ENCODE peak calls at places on chromosome 14, in four cellular contexts. One of them, this sample, is unnamed.

GRCh38 chr14:34063042-34063441 is 112.2 kb upstream of the EGLN3 start:
- DNase-seq in fibroblast of pulmonary artery: no peak
- DNase-seq in neural crest cell: no peak
- DNase-seq in A549: no peak
- DNase-seq in this sample: no peak

GRCh38 chr14:97687944-97688625 is 890.9 kb downstream of the VRK1 start:
- DNase-seq in fibroblast of pulmonary artery: no peak
- DNase-seq in neural crest cell: no peak
- DNase-seq in A549: no peak
- DNase-seq in this sample: no peak

GRCh38 chr14:52265248-52265647 is 2.2 kb upstream of the PTGDR start:
- DNase-seq in fibroblast of pulmonary artery: no peak
- DNase-seq in neural crest cell: no peak
- DNase-seq in A549: no peak
- DNase-seq in this sample: no peak

GRCh38 chr14:75158843-75159614 is 17.4 kb downstream of the TMED10 start:
- DNase-seq in fibroblast of pulmonary artery: no peak
- DNase-seq in neural crest cell: no peak
- DNase-seq in A549: no peak
- DNase-seq in this sample: no peak

GRCh38 chr14:69997849-69998248 is 118.6 kb downstream of the SMOC1 start:
- DNase-seq in fibroblast of pulmonary artery: peak
- DNase-seq in neural crest cell: no peak
- DNase-seq in A549: peak
- DNase-seq in this sample: no peak

GRCh38 chr14:51823706-51824105 is 36.7 kb upstream of the GNG2 start:
- DNase-seq in fibroblast of pulmonary artery: no peak
- DNase-seq in neural crest cell: no peak
- DNase-seq in A549: no peak
- DNase-seq in this sample: no peak

GRCh38 chr14:29810657-29811056 is 117.0 kb downstream of the PRKD1 start:
- DNase-seq in fibroblast of pulmonary artery: peak
- DNase-seq in neural crest cell: no peak
- DNase-seq in A549: no peak
- DNase-seq in this sample: no peak

GRCh38 chr14:92404938-92405337 is 82.0 kb downstream of the SLC24A4 start:
- DNase-seq in fibroblast of pulmonary artery: no peak
- DNase-seq in neural crest cell: no peak
- DNase-seq in A549: no peak
- DNase-seq in this sample: no peak

GRCh38 chr14:103894034-103894722 is 34.1 kb upstream of the TDRD9 start:
- DNase-seq in fibroblast of pulmonary artery: no peak
- DNase-seq in neural crest cell: no peak
- DNase-seq in A549: no peak
- DNase-seq in this sample: no peak

GRCh38 chr14:85093631-85094330 is 436.2 kb upstream of the FLRT2 start:
- DNase-seq in fibroblast of pulmonary artery: peak
- DNase-seq in neural crest cell: no peak
- DNase-seq in A549: no peak
- DNase-seq in this sample: no peak

GRCh38 chr14:94598816-94599655 is 13.2 kb upstream of the SERPINA3 start:
- DNase-seq in fibroblast of pulmonary artery: peak
- DNase-seq in neural crest cell: peak
- DNase-seq in A549: peak
- DNase-seq in this sample: no peak
- TF ChIP-seq CTCF in fibroblast of pulmonary artery: no peak
- TF ChIP-seq CTCF in neural crest cell: no peak
- TF ChIP-seq CTCF in A549: peak
- TF ChIP-seq CTCF in this sample: no peak

GRCh38 chr14:37122919-37123639 is 49.3 kb downstream of the SLC25A21 start:
- DNase-seq in fibroblast of pulmonary artery: peak
- DNase-seq in neural crest cell: no peak
- DNase-seq in A549: no peak
- DNase-seq in this sample: no peak

GRCh38 chr14:37118673-37119366 is 53.6 kb downstream of the SLC25A21 start:
- DNase-seq in fibroblast of pulmonary artery: no peak
- DNase-seq in neural crest cell: no peak
- DNase-seq in A549: no peak
- DNase-seq in this sample: no peak

GRCh38 chr14:37122288-37122687 is 50.1 kb downstream of the SLC25A21 start:
- DNase-seq in fibroblast of pulmonary artery: peak
- DNase-seq in neural crest cell: no peak
- DNase-seq in A549: peak
- DNase-seq in this sample: no peak

GRCh38 chr14:37129047-37129446 is 43.4 kb downstream of the SLC25A21 start:
- DNase-seq in fibroblast of pulmonary artery: no peak
- DNase-seq in neural crest cell: no peak
- DNase-seq in A549: no peak
- DNase-seq in this sample: no peak

GRCh38 chr14:37124617-37125016 is 47.8 kb downstream of the SLC25A21 start:
- DNase-seq in fibroblast of pulmonary artery: no peak
- DNase-seq in neural crest cell: no peak
- DNase-seq in A549: no peak
- DNase-seq in this sample: no peak
- TF ChIP-seq CTCF in fibroblast of pulmonary artery: no peak
- TF ChIP-seq CTCF in neural crest cell: no peak
- TF ChIP-seq CTCF in A549: peak
- TF ChIP-seq CTCF in this sample: no peak

DNA sequence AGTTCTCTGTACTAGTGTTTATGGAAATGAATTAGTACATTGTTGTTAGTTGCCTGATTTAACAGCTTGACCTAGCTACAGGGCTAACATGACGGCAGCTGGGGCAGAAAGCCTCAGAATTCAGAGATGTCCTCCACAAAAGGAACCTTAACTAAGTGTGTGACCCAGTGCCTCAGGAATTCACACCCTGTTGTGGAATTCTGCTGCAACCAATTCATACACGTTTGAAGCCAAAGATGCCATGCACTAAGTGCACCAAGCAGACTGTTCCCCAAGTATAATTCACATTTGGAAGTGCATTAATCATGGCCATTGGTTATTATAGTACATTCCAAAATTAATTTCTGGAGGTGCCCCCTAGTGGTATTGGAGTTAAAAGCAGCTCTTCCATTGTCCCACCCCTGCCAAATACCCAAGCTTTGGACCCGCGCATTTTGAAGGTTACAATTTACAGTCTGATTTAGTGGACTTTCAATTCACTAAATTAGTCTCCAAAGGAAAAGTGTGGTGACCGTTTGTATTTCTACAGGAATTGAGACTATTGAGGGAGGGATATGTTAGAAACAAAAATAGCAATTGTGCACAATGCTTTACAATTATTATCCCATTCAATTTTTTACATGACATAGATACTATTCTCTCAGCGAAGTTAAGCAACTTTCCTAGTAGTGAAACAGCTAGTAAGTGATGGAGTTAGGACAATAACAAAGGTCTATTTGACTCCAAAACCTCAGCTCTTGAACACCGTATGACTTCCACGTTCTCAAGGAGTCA is 85.9 kb downstream of the PAX9 start:
- DNase-seq in fibroblast of pulmonary artery: peak
- DNase-seq in neural crest cell: no peak
- DNase-seq in A549: peak
- DNase-seq in this sample: no peak
- TF ChIP-seq CTCF in fibroblast of pulmonary artery: peak
- TF ChIP-seq CTCF in neural crest cell: peak
- TF ChIP-seq CTCF in A549: peak
- TF ChIP-seq CTCF in this sample: peak

GRCh38 chr14:49895480-49895879 is 2.6 kb downstream of the ARF6 start:
- DNase-seq in fibroblast of pulmonary artery: no peak
- DNase-seq in neural crest cell: no peak
- DNase-seq in A549: no peak
- DNase-seq in this sample: no peak

GRCh38 chr14:49892301-49892635 is 614 bp upstream of the ARF6 start:
- DNase-seq in fibroblast of pulmonary artery: peak
- DNase-seq in neural crest cell: no peak
- DNase-seq in A549: peak
- DNase-seq in this sample: peak

GRCh38 chr14:49896956-49897355 is 4.1 kb downstream of the ARF6 start:
- DNase-seq in fibroblast of pulmonary artery: no peak
- DNase-seq in neural crest cell: no peak
- DNase-seq in A549: no peak
- DNase-seq in this sample: no peak

GRCh38 chr14:49893309-49894213 is 679 bp downstream of the ARF6 start:
- DNase-seq in fibroblast of pulmonary artery: peak
- DNase-seq in neural crest cell: no peak
- DNase-seq in A549: peak
- DNase-seq in this sample: no peak

DNA sequence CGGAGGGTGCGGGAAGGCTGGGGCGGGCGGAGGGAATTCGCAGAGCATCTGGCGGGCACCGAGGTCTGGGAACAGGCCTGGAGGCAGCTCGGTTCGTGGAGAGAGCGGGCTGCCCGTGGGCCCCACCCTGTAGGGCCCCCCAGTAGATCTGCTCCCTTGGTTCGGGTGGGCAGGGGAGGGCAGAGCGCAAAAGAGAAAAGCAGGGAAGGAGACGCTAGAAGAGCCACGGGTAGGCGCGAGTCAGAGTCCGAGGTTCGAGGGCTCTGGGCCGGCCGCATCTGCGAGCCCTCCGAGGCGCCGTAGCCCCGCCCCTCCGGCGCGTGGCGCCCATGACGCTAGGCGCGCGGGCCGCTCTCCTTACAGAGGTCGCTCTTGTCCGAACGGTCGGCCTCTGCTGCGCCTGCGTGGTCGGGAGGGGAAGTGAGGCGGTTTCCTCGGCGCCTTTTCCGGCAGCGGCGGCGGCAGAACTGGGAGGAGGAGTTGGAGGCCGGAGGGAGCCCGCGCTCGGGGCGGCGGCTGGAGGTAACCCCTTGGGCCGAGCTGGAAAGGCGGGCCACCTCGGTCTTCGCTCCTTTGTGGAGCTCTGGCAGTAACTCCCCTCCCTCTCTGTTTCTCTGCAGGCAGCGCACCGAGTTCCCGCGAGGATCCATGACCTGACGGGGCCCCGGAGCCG is at the start of gene ARF6:
- DNase-seq in fibroblast of pulmonary artery: peak
- DNase-seq in neural crest cell: peak
- DNase-seq in A549: peak
- DNase-seq in this sample: peak
- TF ChIP-seq CTCF in fibroblast of pulmonary artery: no peak
- TF ChIP-seq CTCF in neural crest cell: peak
- TF ChIP-seq CTCF in A549: peak
- TF ChIP-seq CTCF in this sample: no peak

GRCh38 chr14:100899841-100900771 is 3.4 kb downstream of the RTL1 start:
- DNase-seq in fibroblast of pulmonary artery: no peak
- DNase-seq in neural crest cell: no peak
- DNase-seq in A549: no peak
- DNase-seq in this sample: no peak

GRCh38 chr14:100901391-100902183 is 1.9 kb downstream of the RTL1 start:
- DNase-seq in fibroblast of pulmonary artery: no peak
- DNase-seq in neural crest cell: no peak
- DNase-seq in A549: no peak
- DNase-seq in this sample: no peak

GRCh38 chr14:100898935-100899840 is 4.3 kb downstream of the RTL1 start:
- DNase-seq in fibroblast of pulmonary artery: peak
- DNase-seq in neural crest cell: no peak
- DNase-seq in A549: no peak
- DNase-seq in this sample: no peak

GRCh38 chr14:100902295-100902694 is 1.2 kb downstream of the RTL1 start:
- DNase-seq in fibroblast of pulmonary artery: no peak
- DNase-seq in neural crest cell: no peak
- DNase-seq in A549: peak
- DNase-seq in this sample: no peak

DNA sequence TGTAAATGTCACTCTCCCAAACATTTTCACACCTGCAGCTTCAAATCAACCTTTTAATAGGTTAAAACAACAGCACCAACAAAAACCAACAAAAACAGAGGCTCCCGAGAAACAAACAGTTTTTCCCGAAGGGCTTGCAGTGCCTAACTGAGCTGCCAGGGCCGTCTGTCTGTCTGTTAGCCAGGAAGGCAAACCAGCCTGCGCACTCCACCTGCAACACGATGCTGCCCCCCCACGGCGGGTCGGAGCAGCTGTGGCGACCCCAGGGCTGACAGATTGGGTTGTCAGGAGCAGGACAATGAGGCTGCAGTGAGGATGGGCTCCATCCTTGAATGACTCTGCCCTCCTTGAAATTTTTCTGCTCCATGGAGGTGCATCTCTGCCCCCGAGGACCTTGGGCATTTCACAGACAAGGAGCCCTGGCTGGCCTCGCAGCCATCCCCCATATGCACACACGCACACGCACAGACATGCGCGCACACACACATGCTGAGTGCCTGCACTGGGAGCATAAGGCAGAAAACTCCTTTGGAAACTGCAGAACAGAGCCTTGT is 2.6 kb downstream of the RTL1 start:
- DNase-seq in fibroblast of pulmonary artery: peak
- DNase-seq in neural crest cell: peak
- DNase-seq in A549: peak
- DNase-seq in this sample: no peak
- TF ChIP-seq CTCF in fibroblast of pulmonary artery: no peak
- TF ChIP-seq CTCF in neural crest cell: peak
- TF ChIP-seq CTCF in A549: peak
- TF ChIP-seq CTCF in this sample: peak

GRCh38 chr14:36942522-36943245 is 229.7 kb downstream of the SLC25A21 start:
- DNase-seq in fibroblast of pulmonary artery: peak
- DNase-seq in neural crest cell: no peak
- DNase-seq in A549: no peak
- DNase-seq in this sample: no peak
- TF ChIP-seq CTCF in fibroblast of pulmonary artery: no peak
- TF ChIP-seq CTCF in neural crest cell: no peak
- TF ChIP-seq CTCF in A549: no peak
- TF ChIP-seq CTCF in this sample: no peak

DNA sequence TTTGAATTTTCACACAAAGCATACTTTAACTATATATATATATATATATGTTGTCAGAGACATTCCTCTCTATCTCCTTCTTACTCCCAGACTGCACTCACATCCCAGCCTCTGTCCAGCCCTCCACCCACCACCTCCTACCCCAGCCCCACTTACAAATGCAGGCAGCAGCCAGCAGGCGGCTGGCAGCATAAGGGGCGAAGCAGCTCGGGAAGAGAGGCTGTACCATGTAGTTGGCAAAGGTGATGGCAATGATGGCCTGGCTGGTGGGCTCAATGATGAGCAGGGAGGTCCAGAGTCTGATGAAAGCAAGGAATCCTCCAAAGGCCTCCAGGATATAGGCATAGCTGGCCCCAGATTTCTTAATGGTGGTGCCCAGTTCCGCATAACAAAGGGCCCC is 2.5 kb downstream of the SLC7A7 start:
- DNase-seq in fibroblast of pulmonary artery: no peak
- DNase-seq in neural crest cell: no peak
- DNase-seq in A549: no peak
- DNase-seq in this sample: no peak
- TF ChIP-seq CTCF in fibroblast of pulmonary artery: no peak
- TF ChIP-seq CTCF in neural crest cell: no peak
- TF ChIP-seq CTCF in A549: no peak
- TF ChIP-seq CTCF in this sample: no peak

This sample was measured in D721Med.